ENCODE peak calls at places on chromosome 6, in nine cellular contexts. W is aorta, N is HL-60, Q is H7, L is PC-3, U is right lobe of liver, O is Karpas-422, I is spleen, B is ovary. F is an unnamed sample. For H3K27me3, the result is how much of the 10 kb centered on the place peaks cover.

GRCh38 chr6:164344801-164345291 is 930.3 kb downstream of the QKI start:
- DNase-seq in I (no peak), B (no peak), Q (peak), U (no peak), L (no peak), O (no peak), N (no peak), W (no peak), F (no peak)

GRCh38 chr6:84033523-84034451 is at the start of gene MRAP2:
- DNase-seq in W (peak), O (no peak), L (no peak), N (no peak), U (peak), Q (peak), B (peak), I (no peak), F (peak)

GRCh38 chr6:150684715-150685459 is 85.2 kb downstream of the PLEKHG1 start:
- DNase-seq in I (peak), W (no peak), N (no peak), B (no peak), Q (no peak), L (no peak), U (no peak), O (no peak), F (no peak)

GRCh38 chr6:2103644-2104523 is 141.5 kb downstream of the GMDS start:
- DNase-seq in L (peak), I (no peak), B (no peak), N (no peak), Q (no peak), U (peak), O (peak), W (peak), F (no peak)

GRCh38 chr6:164169355-164169754 is 754.8 kb downstream of the QKI start:
- DNase-seq in L (no peak), O (no peak), U (no peak), N (no peak), Q (no peak), B (no peak), W (no peak), I (no peak), F (no peak)

GRCh38 chr6:36114798-36115408 is 15.4 kb upstream of the MAPK13 start:
- DNase-seq in N (no peak), I (no peak), B (no peak), Q (no peak), O (peak), L (no peak), W (no peak), U (no peak), F (no peak)

GRCh38 chr6:68160348-68160747 is 474.7 kb upstream of the ADGRB3 start:
- DNase-seq in I (no peak), N (no peak), B (no peak), W (no peak), L (no peak), Q (no peak), O (no peak), U (no peak), F (no peak)

GRCh38 chr6:153780011-153780410 is 259.0 kb upstream of the OPRM1 start:
- DNase-seq in N (no peak), W (no peak), O (no peak), U (no peak), Q (no peak), B (no peak), I (no peak), L (no peak), F (no peak)

GRCh38 chr6:158439255-158439654 is 120.6 kb upstream of the TMEM181 start:
- DNase-seq in W (no peak), O (peak), Q (no peak), N (peak), L (no peak), I (no peak), U (no peak), B (no peak), F (no peak)

GRCh38 chr6:112087916-112088315 is 525 bp downstream of the FAM229B start:
- DNase-seq in Q (no peak), U (no peak), O (no peak), I (no peak), B (no peak), W (no peak), L (no peak), N (no peak), F (no peak)

GRCh38 chr6:5937516-5937915 is 69.2 kb downstream of the NRN1 start:
- DNase-seq in N (no peak), O (no peak), Q (no peak), U (no peak), I (no peak), L (no peak), B (no peak), W (no peak), F (no peak)

GRCh38 chr6:75735491-75736186 is 13.4 kb upstream of the MYO6 start:
- DNase-seq in W (no peak), N (no peak), I (no peak), B (no peak), O (no peak), Q (no peak), U (no peak), L (peak), F (no peak)
- H3K27me3 ChIP-seq in W (under half), N (under half), I (under half), B (under half), O (under half), Q (under half), U (under half), L (under half), F (under half)

GRCh38 chr6:89284081-89284480 is 31.0 kb downstream of the GABRR2 start:
- DNase-seq in Q (no peak), O (no peak), N (no peak), W (no peak), B (no peak), U (no peak), L (no peak), I (no peak), F (no peak)
- H3K27me3 ChIP-seq in Q (under half), O (under half), N (under half), W (under half), B (under half), U (under half), L (under half), I (under half), F (under half)

GRCh38 chr6:159483259-159483658 is 209.8 kb downstream of the SOD2 start:
- DNase-seq in B (no peak), O (peak), N (no peak), L (no peak), I (no peak), Q (no peak), W (no peak), U (no peak), F (no peak)

DNA sequence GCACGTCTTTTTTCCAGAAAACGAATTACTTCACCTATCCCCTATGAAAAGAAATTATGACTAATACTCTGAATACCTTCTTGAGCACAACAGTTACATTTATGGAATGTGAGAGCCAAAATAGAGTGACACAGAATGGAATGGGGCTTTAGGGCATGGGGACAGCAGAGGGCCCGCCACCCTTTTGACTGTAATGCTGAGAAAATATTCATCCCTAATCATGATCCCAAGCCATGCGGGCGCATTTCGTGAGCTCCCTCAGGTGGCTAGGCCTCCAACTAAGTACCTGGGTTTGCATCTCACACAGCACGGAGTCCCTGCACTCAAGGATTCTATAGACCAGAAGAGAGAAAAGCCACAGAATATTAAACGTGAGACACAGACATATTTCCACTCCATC is 212.6 kb downstream of the SOD2 start:
- DNase-seq in N (no peak), B (no peak), W (no peak), O (no peak), I (no peak), U (no peak), L (no peak), Q (no peak), F (no peak)
- H3K27me3 ChIP-seq in N (under half), B (under half), W (under half), O (under half), I (under half), U (under half), L (under half), Q (under half), F (under half)

GRCh38 chr6:137349856-137350830 is 131.0 kb upstream of the IFNGR1 start:
- DNase-seq in Q (no peak), L (no peak), B (no peak), I (no peak), U (no peak), O (no peak), N (no peak), W (no peak), F (no peak)

GRCh38 chr6:137352859-137353258 is 133.7 kb upstream of the IFNGR1 start:
- DNase-seq in O (no peak), B (no peak), L (no peak), I (no peak), Q (no peak), N (no peak), W (no peak), U (peak), F (no peak)

GRCh38 chr6:137351890-137352289 is 132.7 kb upstream of the IFNGR1 start:
- DNase-seq in I (no peak), N (peak), L (no peak), W (peak), O (no peak), Q (no peak), B (no peak), U (no peak), F (no peak)

GRCh38 chr6:137350857-137351256 is 131.7 kb upstream of the IFNGR1 start:
- DNase-seq in Q (no peak), B (no peak), W (no peak), I (no peak), N (no peak), O (no peak), L (no peak), U (no peak), F (no peak)

DNA sequence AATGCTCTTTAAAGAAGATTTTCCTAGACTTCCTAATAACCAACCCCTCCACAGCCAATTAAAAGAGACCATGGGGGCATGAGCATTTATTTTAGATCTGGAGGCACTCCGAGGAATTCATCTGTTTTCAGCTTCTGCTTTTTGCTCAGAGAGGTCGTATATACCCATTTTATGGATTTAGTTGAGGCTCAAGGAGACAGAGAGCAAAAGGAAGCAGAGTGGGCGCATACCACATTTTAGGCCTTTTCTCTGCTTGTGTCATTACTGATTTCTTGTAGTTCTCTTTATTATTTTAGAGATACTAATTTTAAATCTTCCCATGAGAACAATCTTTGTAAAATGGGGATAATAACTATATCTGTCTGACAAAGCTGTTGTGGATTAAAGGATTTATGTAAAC is 129.6 kb upstream of the IFNGR1 start:
- DNase-seq in U (no peak), I (no peak), Q (no peak), B (no peak), O (no peak), N (no peak), W (no peak), L (no peak), F (no peak)
- H3K27me3 ChIP-seq in U (under half), I (under half), Q (under half), B (under half), O (under half), N (under half), W (under half), L (under half), F (under half)

DNA sequence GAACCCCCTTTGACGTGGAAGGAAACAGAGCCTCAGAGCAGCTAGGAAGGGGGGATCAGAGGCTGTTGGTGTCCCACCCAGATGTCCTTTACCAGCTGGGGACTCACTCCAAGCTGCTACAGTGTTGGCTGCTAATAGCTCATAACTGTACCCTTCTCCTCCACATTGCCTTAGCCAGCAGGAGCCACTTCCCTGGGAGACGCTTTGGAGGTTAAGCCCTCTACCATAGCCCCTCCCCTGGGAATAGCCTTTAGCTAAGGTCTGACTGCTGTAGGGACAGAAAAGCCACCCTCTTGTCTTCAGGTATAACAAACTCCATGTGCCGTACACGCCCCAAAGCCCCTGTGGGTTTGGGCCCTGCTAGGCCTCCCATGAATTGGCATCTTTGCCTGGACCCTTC is 238.6 kb downstream of the LRFN2 start:
- DNase-seq in L (no peak), U (no peak), B (no peak), I (no peak), W (no peak), N (no peak), Q (peak), O (no peak), F (no peak)
- H3K27me3 ChIP-seq in L (under half), U (under half), B (under half), I (under half), W (under half), N (under half), Q (under half), O (under half), F (under half)

DNA sequence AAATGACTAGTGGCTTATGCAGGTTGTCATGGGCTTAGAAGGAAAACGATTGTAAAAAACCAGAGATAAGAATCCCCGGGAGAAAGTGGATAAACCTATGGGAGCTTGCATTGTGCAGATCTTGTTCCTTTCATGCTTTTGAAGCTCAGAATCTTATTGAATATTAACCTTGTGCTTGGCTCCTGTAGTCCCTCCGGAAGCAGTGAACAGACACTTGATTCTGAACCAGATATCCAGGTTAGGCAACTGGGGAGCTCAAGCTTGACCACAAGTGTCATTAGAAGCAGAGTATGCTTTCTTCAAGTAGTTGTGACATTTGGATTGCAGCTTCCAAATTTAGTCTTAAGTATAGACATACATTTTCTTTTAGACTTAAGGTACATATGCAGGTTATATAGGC is 212.6 kb upstream of the MOCS1 start:
- DNase-seq in Q (no peak), B (no peak), O (no peak), N (no peak), I (no peak), U (no peak), W (no peak), L (no peak), F (no peak)
- H3K27me3 ChIP-seq in Q (under half), B (under half), O (under half), N (under half), I (under half), U (under half), W (under half), L (under half), F (under half)